ENCODE peak calls at places on chromosomes 3 and 15, in four cellular contexts. Y is SK-N-DZ; E is stimulated activated CD8-positive, alpha-beta memory T cell treated with anti-CD3 and anti-CD28 coated beads, Interleukin-4, amount 100 ng/mL, for 4 hours; W is fibroblast of gingiva. K is an unnamed sample.

GRCh38 chr3:60024400-60024799 is 974.6 kb upstream of the CFAP20DC start:
- DNase-seq in W (no peak), E (no peak), Y (no peak), K (no peak)

GRCh38 chr3:110881069-110881468 is 190.5 kb upstream of the NECTIN3 start:
- DNase-seq in E (no peak), Y (peak; percentile 20), W (no peak), K (peak; percentile 86)

GRCh38 chr3:4290272-4290893 is 12.8 kb upstream of the SETMAR start:
- DNase-seq in Y (peak; percentile 69), W (peak; percentile 27), E (peak; percentile 3), K (peak; percentile 58)

GRCh38 chr15:74758736-74759135 is 10.1 kb downstream of the CYP1A2 start:
- DNase-seq in E (no peak), Y (no peak), W (no peak), K (no peak)

GRCh38 chr3:192885374-192885773 is 32.3 kb downstream of the MB21D2 start:
- DNase-seq in Y (no peak), W (no peak), E (no peak), K (no peak)

GRCh38 chr15:83881156-83881555 is 227.2 kb downstream of the ADAMTSL3 start:
- DNase-seq in W (no peak), Y (no peak), E (no peak), K (no peak)

GRCh38 chr3:62248831-62249776 is 124.2 kb downstream of the FEZF2 start:
- DNase-seq in E (no peak), Y (no peak), W (no peak), K (no peak)

GRCh38 chr3:123385072-123385471 is 63.8 kb downstream of the ADCY5 start:
- DNase-seq in E (no peak), Y (no peak), W (no peak), K (no peak)

GRCh38 chr3:57078366-57079220 is 18.1 kb downstream of the SPATA12 start:
- DNase-seq in E (no peak), W (peak; percentile 64), Y (peak; percentile 79), K (peak; percentile 44)

GRCh38 chr15:41971089-41971892 is 1.1 kb downstream of the EHD4 start:
- DNase-seq in E (peak; percentile 39), Y (peak; percentile 40), W (peak; percentile 47), K (peak; percentile 84)

GRCh38 chr15:28984421-28985375 is 98.9 kb downstream of the APBA2 start:
- DNase-seq in E (no peak), W (peak; percentile 4), Y (peak; percentile 85), K (peak; percentile 40)

GRCh38 chr3:31407665-31408064 is 125.1 kb upstream of the STT3B start:
- DNase-seq in Y (no peak), E (no peak), W (peak; percentile 10), K (no peak)

GRCh38 chr3:71489315-71489761 is 94.2 kb downstream of the FOXP1 start:
- DNase-seq in Y (no peak), W (no peak), E (no peak), K (no peak)

GRCh38 chr15:29726553-29726952 is 95.7 kb downstream of the TJP1 start:
- DNase-seq in W (no peak), E (no peak), Y (no peak), K (no peak)

GRCh38 chr15:34241376-34242350 is 16.8 kb downstream of the EMC4 start:
- DNase-seq in Y (peak; percentile 19), E (no peak), W (peak; percentile 34), K (peak; percentile 80)

GRCh38 chr3:148932976-148933375 is 58.4 kb upstream of the GYG1 start:
- DNase-seq in W (no peak), Y (no peak), E (no peak), K (no peak)

GRCh38 chr15:91521996-91522395 is 331.5 kb upstream of the SLCO3A1 start:
- DNase-seq in W (no peak), E (no peak), Y (no peak), K (no peak)

GRCh38 chr3:170467560-170467959 is 48.9 kb downstream of the CLDN11 start:
- DNase-seq in W (no peak), E (no peak), Y (no peak), K (peak; percentile 56)

GRCh38 chr3:119145500-119146167 is at the start of gene TEX55:
- DNase-seq in E (no peak), Y (peak; percentile 56), W (peak; percentile 25), K (peak; percentile 33)

GRCh38 chr3:72597043-72597442 is 251.2 kb downstream of the SHQ1 start:
- DNase-seq in Y (no peak), W (no peak), E (no peak), K (no peak)

GRCh38 chr15:38638841-38639240 is 74.2 kb upstream of the RASGRP1 start:
- DNase-seq in Y (no peak), W (no peak), E (no peak), K (no peak)

GRCh38 chr3:126081618-126082333 is 2.1 kb downstream of the SLC41A3 start:
- DNase-seq in E (no peak), Y (no peak), W (peak; percentile 37), K (peak; percentile 34)

GRCh38 chr3:188037965-188038581 is 115.9 kb upstream of the LPP start:
- DNase-seq in W (no peak), Y (no peak), E (no peak), K (no peak)

GRCh38 chr15:49421991-49422390 is 1.1 kb upstream of the FGF7 start:
- DNase-seq in Y (peak; percentile 56), W (peak; percentile 71), E (no peak), K (peak; percentile 69)

GRCh38 chr3:171094411-171094810 is 67.9 kb upstream of the SLC2A2 start:
- DNase-seq in E (no peak), Y (no peak), W (no peak), K (no peak)

GRCh38 chr3:58683001-58683845 is 16.6 kb upstream of the FAM3D start:
- DNase-seq in Y (no peak), W (peak; percentile 19), E (no peak), K (peak; percentile 23)

GRCh38 chr3:38346584-38347410 is at the start of gene XYLB:
- DNase-seq in E (peak; percentile 31), W (peak; percentile 80), Y (peak; percentile 75), K (peak; percentile 87)

GRCh38 chr15:28915041-28915810 is 29.5 kb downstream of the APBA2 start:
- DNase-seq in Y (no peak), W (no peak), E (no peak), K (no peak)

GRCh38 chr15:34855397-34855796 is 60.0 kb upstream of the ACTC1 start:
- DNase-seq in Y (no peak), W (peak; percentile 64), E (no peak), K (peak; percentile 92)

GRCh38 chr3:158091526-158091925 is 14.7 kb downstream of the SHOX2 start:
- DNase-seq in Y (peak; percentile 29), W (peak; percentile 41), E (no peak), K (peak; percentile 25)

K was measured in lung microvascular endothelial cell.